ENCODE peak calls at places on chromosomes 11 and 22, in ten cellular contexts. One of them, this sample, is unnamed.

GRCh38 chr11:57302489-57302888 is 22.3 kb downstream of the TNKS1BP1 start:
- DNase-seq in EL: no peak
- DNase-seq in Right ventricle myocardium inferior: no peak
- DNase-seq in HEK293T: no peak
- DNase-seq in HS-5: no peak
- DNase-seq in GM03348: no peak
- DNase-seq in activated CD8-positive, alpha-beta memory T cell treated with anti-CD3 and anti-CD28 coated beads for 4 hours: no peak
- DNase-seq in T-helper 9 cell: no peak
- DNase-seq in left colon: no peak
- DNase-seq in central memory CD8-positive, alpha-beta T cell: no peak
- DNase-seq in this sample: no peak

GRCh38 chr22:29369460-29369859 is 18.9 kb downstream of the AP1B1 start:
- DNase-seq in EL: peak
- DNase-seq in Right ventricle myocardium inferior: peak
- DNase-seq in HEK293T: peak
- DNase-seq in HS-5: no peak
- DNase-seq in GM03348: peak
- DNase-seq in activated CD8-positive, alpha-beta memory T cell treated with anti-CD3 and anti-CD28 coated beads for 4 hours: no peak
- DNase-seq in T-helper 9 cell: no peak
- DNase-seq in left colon: peak
- DNase-seq in central memory CD8-positive, alpha-beta T cell: no peak
- DNase-seq in this sample: no peak

GRCh38 chr11:65468874-65469333 is 29.9 kb upstream of the MALAT1 start:
- DNase-seq in EL: peak
- DNase-seq in Right ventricle myocardium inferior: no peak
- DNase-seq in HEK293T: peak
- DNase-seq in HS-5: no peak
- DNase-seq in GM03348: no peak
- DNase-seq in activated CD8-positive, alpha-beta memory T cell treated with anti-CD3 and anti-CD28 coated beads for 4 hours: no peak
- DNase-seq in T-helper 9 cell: peak
- DNase-seq in left colon: peak
- DNase-seq in central memory CD8-positive, alpha-beta T cell: no peak
- DNase-seq in this sample: peak

GRCh38 chr22:49372530-49373288 is 455.0 kb downstream of the BRD1 start:
- DNase-seq in EL: no peak
- DNase-seq in Right ventricle myocardium inferior: no peak
- DNase-seq in HEK293T: no peak
- DNase-seq in HS-5: no peak
- DNase-seq in GM03348: no peak
- DNase-seq in activated CD8-positive, alpha-beta memory T cell treated with anti-CD3 and anti-CD28 coated beads for 4 hours: no peak
- DNase-seq in T-helper 9 cell: no peak
- DNase-seq in left colon: no peak
- DNase-seq in central memory CD8-positive, alpha-beta T cell: no peak
- DNase-seq in this sample: no peak

GRCh38 chr11:73087730-73088129 is 54.4 kb downstream of the FCHSD2 start:
- DNase-seq in EL: no peak
- DNase-seq in Right ventricle myocardium inferior: no peak
- DNase-seq in HEK293T: no peak
- DNase-seq in HS-5: no peak
- DNase-seq in GM03348: no peak
- DNase-seq in activated CD8-positive, alpha-beta memory T cell treated with anti-CD3 and anti-CD28 coated beads for 4 hours: no peak
- DNase-seq in T-helper 9 cell: no peak
- DNase-seq in left colon: no peak
- DNase-seq in central memory CD8-positive, alpha-beta T cell: no peak
- DNase-seq in this sample: no peak

GRCh38 chr22:34113381-34113780 is 193.1 kb upstream of the LARGE1 start:
- DNase-seq in EL: no peak
- DNase-seq in Right ventricle myocardium inferior: no peak
- DNase-seq in HEK293T: no peak
- DNase-seq in HS-5: no peak
- DNase-seq in GM03348: no peak
- DNase-seq in activated CD8-positive, alpha-beta memory T cell treated with anti-CD3 and anti-CD28 coated beads for 4 hours: no peak
- DNase-seq in T-helper 9 cell: no peak
- DNase-seq in left colon: no peak
- DNase-seq in central memory CD8-positive, alpha-beta T cell: no peak
- DNase-seq in this sample: peak

GRCh38 chr11:58905141-58905715 is 34.1 kb upstream of the GLYATL1 start:
- DNase-seq in EL: peak
- DNase-seq in Right ventricle myocardium inferior: peak
- DNase-seq in HEK293T: no peak
- DNase-seq in HS-5: peak
- DNase-seq in GM03348: peak
- DNase-seq in activated CD8-positive, alpha-beta memory T cell treated with anti-CD3 and anti-CD28 coated beads for 4 hours: no peak
- DNase-seq in T-helper 9 cell: no peak
- DNase-seq in left colon: no peak
- DNase-seq in central memory CD8-positive, alpha-beta T cell: no peak
- DNase-seq in this sample: no peak

GRCh38 chr11:120652705-120653335 is 141.3 kb downstream of the GRIK4 start:
- DNase-seq in EL: peak
- DNase-seq in Right ventricle myocardium inferior: no peak
- DNase-seq in HEK293T: no peak
- DNase-seq in HS-5: no peak
- DNase-seq in GM03348: no peak
- DNase-seq in activated CD8-positive, alpha-beta memory T cell treated with anti-CD3 and anti-CD28 coated beads for 4 hours: no peak
- DNase-seq in T-helper 9 cell: no peak
- DNase-seq in left colon: no peak
- DNase-seq in central memory CD8-positive, alpha-beta T cell: no peak
- DNase-seq in this sample: no peak

GRCh38 chr22:39236321-39237275 is 8.2 kb downstream of the PDGFB start:
- DNase-seq in EL: no peak
- DNase-seq in Right ventricle myocardium inferior: no peak
- DNase-seq in HEK293T: no peak
- DNase-seq in HS-5: no peak
- DNase-seq in GM03348: no peak
- DNase-seq in activated CD8-positive, alpha-beta memory T cell treated with anti-CD3 and anti-CD28 coated beads for 4 hours: peak
- DNase-seq in T-helper 9 cell: peak
- DNase-seq in left colon: no peak
- DNase-seq in central memory CD8-positive, alpha-beta T cell: peak
- DNase-seq in this sample: no peak

GRCh38 chr22:49793296-49793695 is 34.4 kb downstream of the BRD1 start:
- DNase-seq in EL: no peak
- DNase-seq in Right ventricle myocardium inferior: no peak
- DNase-seq in HEK293T: no peak
- DNase-seq in HS-5: no peak
- DNase-seq in GM03348: no peak
- DNase-seq in activated CD8-positive, alpha-beta memory T cell treated with anti-CD3 and anti-CD28 coated beads for 4 hours: no peak
- DNase-seq in T-helper 9 cell: no peak
- DNase-seq in left colon: no peak
- DNase-seq in central memory CD8-positive, alpha-beta T cell: no peak
- DNase-seq in this sample: no peak